ENCODE peak calls at places on chromosome 14, in seven cellular contexts. W is G401; F is activated CD8-positive, alpha-beta memory T cell treated with anti-CD3 and anti-CD28 coated beads, Interleukin-2, amount 50 U/mL, for 4 hours; O is iPS-NIHi11; A is NCI-H2171; I is kidney epithelial cell; Q is DMS79. U is an unnamed sample.

GRCh38 chr14:101731187-101732080 is 30.1 kb upstream of the PPP2R5C start:
- DNase-seq in W (peak), O (peak), Q (peak), I (peak), F (peak), A (peak), U (peak)

GRCh38 chr14:58987601-58988000 is 200.9 kb upstream of the DAAM1 start:
- DNase-seq in W (no peak), O (no peak), Q (no peak), F (no peak), I (no peak), A (no peak), U (no peak)

GRCh38 chr14:98912655-98913054 is 359.3 kb downstream of the BCL11B start:
- DNase-seq in F (no peak), A (no peak), I (no peak), O (no peak), W (no peak), Q (no peak), U (no peak)

GRCh38 chr14:70755655-70756054 is 53.7 kb downstream of the MAP3K9 start:
- DNase-seq in O (no peak), Q (no peak), F (no peak), I (no peak), W (no peak), A (no peak), U (no peak)

GRCh38 chr14:36675581-36675980 is 13.9 kb downstream of the PAX9 start:
- DNase-seq in W (no peak), F (no peak), I (no peak), O (no peak), A (no peak), Q (peak), U (no peak)

GRCh38 chr14:64823305-64823985 is 56.3 kb downstream of the SPTB start:
- DNase-seq in A (peak), F (peak), W (peak), Q (peak), I (no peak), O (peak), U (no peak)

GRCh38 chr14:55699131-55700057 is 119.4 kb downstream of the KTN1 start:
- DNase-seq in I (no peak), A (no peak), W (peak), Q (no peak), F (no peak), O (peak), U (peak)

GRCh38 chr14:20302042-20302761 is 3.5 kb downstream of the TTC5 start:
- DNase-seq in O (no peak), I (no peak), Q (no peak), W (no peak), A (no peak), F (no peak), U (no peak)

GRCh38 chr14:84343637-84344036 is 1186.3 kb upstream of the FLRT2 start:
- DNase-seq in I (peak), F (no peak), A (no peak), O (no peak), Q (peak), W (no peak), U (no peak)

GRCh38 chr14:69042309-69043006 is 63.4 kb upstream of the ACTN1 start:
- DNase-seq in A (no peak), W (no peak), Q (no peak), F (no peak), I (no peak), O (no peak), U (no peak)

GRCh38 chr14:22466520-22466919 is 122.5 kb downstream of the DAD1 start:
- DNase-seq in W (no peak), F (no peak), Q (no peak), I (no peak), A (no peak), O (no peak), U (no peak)

GRCh38 chr14:92513966-92514843 is 624 bp downstream of the RIN3 start:
- DNase-seq in I (no peak), A (no peak), F (peak), Q (no peak), W (no peak), O (peak), U (no peak)

GRCh38 chr14:75283884-75284563 is 5.4 kb downstream of the FOS start:
- DNase-seq in O (no peak), F (no peak), A (no peak), Q (no peak), W (no peak), I (no peak), U (no peak)

GRCh38 chr14:33435911-33436310 is 497.2 kb downstream of the NPAS3 start:
- DNase-seq in Q (no peak), O (no peak), F (no peak), W (no peak), A (no peak), I (peak), U (no peak)

GRCh38 chr14:59254146-59254910 is 65.9 kb downstream of the DAAM1 start:
- DNase-seq in O (no peak), F (no peak), W (peak), I (no peak), Q (peak), A (no peak), U (peak)

GRCh38 chr14:100200311-100200710 is 38.6 kb upstream of the YY1 start:
- DNase-seq in F (no peak), Q (no peak), O (no peak), A (no peak), I (no peak), W (no peak), U (no peak)

GRCh38 chr14:44979740-44980346 is 17.9 kb downstream of the TOGARAM1 start:
- DNase-seq in A (no peak), W (peak), I (no peak), Q (no peak), O (no peak), F (no peak), U (peak)

GRCh38 chr14:103699901-103700752 is 15.1 kb downstream of the XRCC3 start:
- DNase-seq in I (no peak), F (no peak), W (no peak), O (no peak), A (no peak), Q (no peak), U (no peak)

GRCh38 chr14:75542585-75543091 is 20.4 kb downstream of the BATF start:
- DNase-seq in W (no peak), I (no peak), Q (no peak), F (peak), A (no peak), O (peak), U (no peak)

GRCh38 chr14:99735189-99736135 is 51.4 kb downstream of the CYP46A1 start:
- DNase-seq in I (no peak), A (no peak), F (no peak), Q (no peak), W (no peak), O (no peak), U (no peak)

GRCh38 chr14:97077253-97077653 is 280.1 kb downstream of the VRK1 start:
- DNase-seq in Q (peak), A (no peak), F (no peak), W (no peak), O (no peak), I (peak), U (no peak)

GRCh38 chr14:65281991-65282908 is 130.3 kb upstream of the FUT8 start:
- DNase-seq in A (no peak), O (peak), W (peak), Q (no peak), F (no peak), I (peak), U (no peak)